ENCODE peak calls at places on chromosomes 16 and 17, in eight cellular contexts. T is AG04450, B is astrocyte, L is lower lobe of right lung, K is GM23338, R is ascending aorta, S is IMR-90, W is HFF-Myc. C is an unnamed sample.

GRCh38 chr16:75206749-75207451 is at the start of gene CTRB2:
- DNase-seq in T (no peak), B (no peak), L (peak), K (no peak), R (no peak), S (no peak), W (no peak), C (no peak)

GRCh38 chr17:50890675-50891516 is 24.7 kb upstream of the TOB1 start:
- DNase-seq in T (no peak), B (no peak), L (no peak), K (no peak), R (no peak), S (no peak), W (no peak), C (no peak)

GRCh38 chr17:19309701-19310100 is 52.8 kb downstream of the B9D1 start:
- DNase-seq in T (no peak), B (no peak), L (peak), K (no peak), R (no peak), S (no peak), W (no peak), C (no peak)

GRCh38 chr16:85752511-85753420 is 1.9 kb upstream of the C16orf74 start:
- DNase-seq in T (no peak), B (no peak), L (no peak), K (peak), R (no peak), S (peak), W (no peak), C (no peak)

GRCh38 chr16:73095885-73096341 is 48.0 kb upstream of the ZFHX3 start:
- DNase-seq in T (no peak), B (no peak), L (no peak), K (no peak), R (no peak), S (no peak), W (no peak), C (no peak)

GRCh38 chr16:89210904-89211515 is 6.5 kb upstream of the ZNF778 start:
- DNase-seq in T (no peak), B (no peak), L (no peak), K (no peak), R (no peak), S (peak), W (peak), C (no peak)

GRCh38 chr16:85584989-85585388 is 28.1 kb upstream of the GSE1 start:
- DNase-seq in T (no peak), B (no peak), L (no peak), K (no peak), R (no peak), S (no peak), W (no peak), C (no peak)

GRCh38 chr17:45145035-45145389 is 3.3 kb upstream of the HEXIM1 start:
- DNase-seq in T (no peak), B (no peak), L (no peak), K (no peak), R (peak), S (no peak), W (no peak), C (no peak)

GRCh38 chr17:27340575-27340974 is 46.7 kb downstream of the WSB1 start:
- DNase-seq in T (no peak), B (no peak), L (no peak), K (no peak), R (no peak), S (no peak), W (no peak), C (no peak)

GRCh38 chr16:49012961-49013726 is 268.5 kb downstream of the CBLN1 start:
- DNase-seq in T (no peak), B (peak), L (no peak), K (no peak), R (no peak), S (no peak), W (no peak), C (no peak)

GRCh38 chr17:19409509-19409908 is 1.5 kb upstream of the RNF112 start:
- DNase-seq in T (peak), B (peak), L (no peak), K (no peak), R (no peak), S (peak), W (no peak), C (peak)

GRCh38 chr16:325375-326155 is 27.0 kb downstream of the AXIN1 start:
- DNase-seq in T (no peak), B (no peak), L (no peak), K (no peak), R (no peak), S (no peak), W (no peak), C (no peak)

GRCh38 chr17:41308918-41309359 is at the start of gene KRTAP16-1:
- DNase-seq in T (no peak), B (no peak), L (no peak), K (no peak), R (no peak), S (no peak), W (no peak), C (no peak)

GRCh38 chr16:80610489-80611156 is 69.8 kb downstream of the DYNLRB2 start:
- DNase-seq in T (no peak), B (no peak), L (no peak), K (no peak), R (no peak), S (no peak), W (no peak), C (peak)

GRCh38 chr16:48897698-48898205 is 287.8 kb upstream of the N4BP1 start:
- DNase-seq in T (no peak), B (no peak), L (no peak), K (no peak), R (no peak), S (no peak), W (no peak), C (no peak)

GRCh38 chr17:30433514-30433913 is 43.7 kb upstream of the GOSR1 start:
- DNase-seq in T (peak), B (peak), L (no peak), K (no peak), R (no peak), S (peak), W (peak), C (peak)

GRCh38 chr16:47311738-47312505 is 148.9 kb downstream of the ITFG1 start:
- DNase-seq in T (no peak), B (peak), L (no peak), K (peak), R (no peak), S (peak), W (no peak), C (no peak)

GRCh38 chr16:85203462-85203813 is 91.2 kb upstream of the CIBAR2 start:
- DNase-seq in T (no peak), B (no peak), L (no peak), K (no peak), R (no peak), S (no peak), W (no peak), C (no peak)

GRCh38 chr17:74059471-74059870 is 144.0 kb upstream of the RPL38 start:
- DNase-seq in T (no peak), B (no peak), L (no peak), K (no peak), R (no peak), S (no peak), W (no peak), C (no peak)

GRCh38 chr17:29615492-29616299 is 7.0 kb downstream of the CORO6 start:
- DNase-seq in T (no peak), B (peak), L (peak), K (peak), R (peak), S (peak), W (no peak), C (peak)

GRCh38 chr16:28984619-28985135 is at the start of gene LAT:
- DNase-seq in T (no peak), B (no peak), L (no peak), K (no peak), R (no peak), S (no peak), W (no peak), C (no peak)

GRCh38 chr17:55172612-55173011 is 92.1 kb upstream of the HLF start:
- DNase-seq in T (no peak), B (no peak), L (no peak), K (no peak), R (no peak), S (no peak), W (no peak), C (no peak)

GRCh38 chr16:54174201-54174600 is 112.4 kb downstream of the IRX3 start:
- DNase-seq in T (no peak), B (no peak), L (no peak), K (peak), R (no peak), S (no peak), W (no peak), C (no peak)

GRCh38 chr16:2842340-2843000 is 12.4 kb downstream of the ZG16B start:
- DNase-seq in T (no peak), B (peak), L (peak), K (peak), R (peak), S (no peak), W (no peak), C (no peak)

GRCh38 chr17:57585341-57586098 is 159.6 kb downstream of the CCDC182 start:
- DNase-seq in T (no peak), B (no peak), L (no peak), K (no peak), R (peak), S (no peak), W (no peak), C (no peak)

GRCh38 chr16:16019488-16019887 is 70.1 kb downstream of the ABCC1 start:
- DNase-seq in T (no peak), B (peak), L (no peak), K (no peak), R (peak), S (peak), W (no peak), C (peak)

GRCh38 chr17:81909966-81910839 is 996 bp downstream of the PCYT2 start:
- DNase-seq in T (no peak), B (no peak), L (no peak), K (peak), R (no peak), S (no peak), W (no peak), C (no peak)

GRCh38 chr16:51621610-51622009 is 470.5 kb upstream of the SALL1 start:
- DNase-seq in T (no peak), B (peak), L (no peak), K (no peak), R (no peak), S (no peak), W (no peak), C (peak)

GRCh38 chr17:28849281-28849680 is 5.5 kb upstream of the ERAL1 start:
- DNase-seq in T (no peak), B (no peak), L (peak), K (peak), R (no peak), S (no peak), W (no peak), C (peak)

GRCh38 chr17:72118588-72119279 is 2.1 kb upstream of the SOX9 start:
- DNase-seq in T (peak), B (peak), L (no peak), K (peak), R (no peak), S (peak), W (peak), C (peak)

GRCh38 chr16:51550785-51551184 is 399.7 kb upstream of the SALL1 start:
- DNase-seq in T (no peak), B (no peak), L (no peak), K (no peak), R (no peak), S (peak), W (no peak), C (no peak)

GRCh38 chr17:70525976-70526375 is 356.6 kb downstream of the KCNJ2 start:
- DNase-seq in T (no peak), B (no peak), L (no peak), K (no peak), R (no peak), S (no peak), W (no peak), C (no peak)

GRCh38 chr17:73493212-73493814 is 150.9 kb downstream of the SDK2 start:
- DNase-seq in T (no peak), B (no peak), L (no peak), K (peak), R (no peak), S (no peak), W (no peak), C (no peak)

GRCh38 chr16:67845291-67846062 is 1.3 kb upstream of the NUTF2 start:
- DNase-seq in T (no peak), B (no peak), L (no peak), K (peak), R (no peak), S (no peak), W (no peak), C (no peak)

GRCh38 chr17:65750678-65751077 is 189.2 kb upstream of the AXIN2 start:
- DNase-seq in T (peak), B (peak), L (peak), K (no peak), R (no peak), S (peak), W (peak), C (peak)

GRCh38 chr17:7132511-7133094 is 18.0 kb upstream of the ASGR2 start:
- DNase-seq in T (no peak), B (no peak), L (no peak), K (peak), R (no peak), S (no peak), W (no peak), C (no peak)

GRCh38 chr17:7133916-7134315 is 19.3 kb upstream of the ASGR2 start:
- DNase-seq in T (no peak), B (no peak), L (no peak), K (peak), R (no peak), S (no peak), W (no peak), C (no peak)

GRCh38 chr17:7130626-7131467 is 16.2 kb upstream of the ASGR2 start:
- DNase-seq in T (no peak), B (no peak), L (no peak), K (no peak), R (no peak), S (no peak), W (no peak), C (no peak)

GRCh38 chr17:7136266-7136877 is 21.8 kb upstream of the ASGR2 start:
- DNase-seq in T (peak), B (peak), L (peak), K (peak), R (peak), S (peak), W (peak), C (peak)

GRCh38 chr17:7133424-7133823 is 18.8 kb upstream of the ASGR2 start:
- DNase-seq in T (no peak), B (no peak), L (peak), K (peak), R (peak), S (no peak), W (no peak), C (no peak)
- TF ChIP-seq CTCF in T (peak), B (peak), L (peak), K (peak), R (no peak), S (peak), W (peak), C (peak)

GRCh38 chr16:69313469-69313868 is 2.3 kb downstream of the VPS4A start:
- DNase-seq in T (no peak), B (no peak), L (no peak), K (no peak), R (no peak), S (no peak), W (no peak), C (no peak)

GRCh38 chr16:69310479-69311114 is 553 bp upstream of the VPS4A start:
- DNase-seq in T (no peak), B (no peak), L (no peak), K (no peak), R (peak), S (no peak), W (no peak), C (no peak)

GRCh38 chr16:69311115-69311532 is at the start of gene VPS4A:
- DNase-seq in T (peak), B (peak), L (peak), K (peak), R (peak), S (peak), W (peak), C (peak)

GRCh38 chr16:69309316-69309715 is 1.8 kb upstream of the VPS4A start:
- DNase-seq in T (no peak), B (no peak), L (no peak), K (peak), R (peak), S (no peak), W (no peak), C (no peak)

GRCh38 chr16:69311533-69312388 is 611 bp downstream of the VPS4A start:
- DNase-seq in T (no peak), B (no peak), L (peak), K (peak), R (peak), S (no peak), W (no peak), C (peak)
- TF ChIP-seq CTCF in T (peak), B (no peak), L (no peak), K (peak), R (no peak), S (peak), W (no peak), C (no peak)

DNA sequence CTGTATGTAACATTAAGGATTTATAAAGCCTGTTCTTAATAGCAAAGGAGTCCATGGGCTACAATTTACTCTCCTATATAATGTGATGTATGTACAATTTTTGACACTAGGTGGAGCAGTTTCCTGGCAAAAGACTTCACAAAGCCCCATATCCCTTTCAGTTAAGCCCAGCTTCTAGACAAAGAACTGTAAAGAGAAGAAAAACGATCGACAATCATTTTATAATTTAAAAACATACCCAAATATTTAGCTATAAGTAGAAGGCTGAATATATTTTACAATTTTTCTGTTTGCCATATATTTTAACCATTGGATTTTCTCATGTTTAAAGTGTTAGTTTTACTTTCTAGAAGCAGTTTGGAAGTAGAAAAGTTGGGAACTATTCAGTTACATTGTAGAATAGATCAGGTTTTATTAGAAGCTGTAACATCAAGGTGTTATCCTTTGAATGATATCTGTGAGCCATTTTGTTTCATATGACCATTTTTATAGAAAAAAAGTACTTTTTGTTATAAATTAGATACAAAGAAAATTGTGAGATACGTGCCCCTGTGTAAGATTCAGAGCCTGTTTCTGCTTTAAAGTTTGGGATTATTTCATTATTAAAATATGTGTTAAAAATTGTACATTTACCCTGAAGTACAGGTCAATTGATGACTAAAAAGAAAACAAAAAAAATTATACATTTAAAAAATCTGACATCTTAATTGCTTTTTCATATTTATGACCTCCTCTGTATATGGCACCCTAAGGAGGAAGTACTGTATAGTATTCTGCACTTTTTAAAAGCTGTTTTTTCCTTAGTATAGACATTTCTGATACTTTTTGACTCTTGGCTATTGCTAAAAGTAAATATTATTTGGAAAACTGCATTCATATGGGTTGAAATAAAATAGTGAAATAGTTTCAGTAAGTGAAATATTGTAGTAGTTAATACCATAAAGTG is 46.3 kb downstream of the VMP1 start:
- DNase-seq in T (peak), B (peak), L (no peak), K (peak), R (no peak), S (peak), W (peak), C (peak)
- TF ChIP-seq CTCF in T (peak), B (peak), L (peak), K (peak), R (peak), S (peak), W (peak), C (peak)

DNA sequence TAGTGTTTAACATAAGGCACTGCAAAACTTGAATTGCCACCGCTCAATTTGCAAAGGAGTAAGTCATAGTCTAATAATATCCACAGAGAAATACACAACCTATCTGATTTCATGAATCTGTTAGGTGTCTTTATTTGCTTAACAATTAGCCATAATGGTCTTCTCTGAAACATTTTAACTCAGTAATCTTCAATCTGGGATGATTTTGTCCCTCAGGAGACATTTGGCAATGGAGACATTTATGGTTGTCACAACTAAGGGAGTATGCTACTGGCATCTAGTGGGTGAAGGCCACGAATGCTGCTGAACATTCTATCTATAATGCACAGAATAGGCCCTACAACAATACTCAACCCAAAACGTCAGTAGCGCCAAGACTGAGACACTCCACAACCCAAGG is 4.3 kb downstream of the UBE2G1 start:
- DNase-seq in T (no peak), B (no peak), L (no peak), K (no peak), R (peak), S (no peak), W (no peak), C (no peak)
- TF ChIP-seq CTCF in T (no peak), B (no peak), L (no peak), K (no peak), R (no peak), S (no peak), W (no peak), C (no peak)

C was measured in HFFc6.